ENCODE peak calls at places on chromosomes 11 and 22, in seven cellular contexts. One of them, this sample, is unnamed.

GRCh38 chr11:3226846-3227567 is 5.2 kb downstream of the MRGPRE start:
- DNase-seq in H7: peak
- DNase-seq in left ventricle myocardium inferior: no peak
- DNase-seq in upper lobe of right lung: no peak
- DNase-seq in CD4-positive, alpha-beta memory T cell: no peak
- DNase-seq in psoas muscle: no peak
- DNase-seq in heart right ventricle: no peak
- DNase-seq in this sample: no peak

GRCh38 chr11:63838150-63838681 is 694 bp upstream of the MARK2 start:
- DNase-seq in H7: no peak
- DNase-seq in left ventricle myocardium inferior: no peak
- DNase-seq in upper lobe of right lung: no peak
- DNase-seq in CD4-positive, alpha-beta memory T cell: no peak
- DNase-seq in psoas muscle: peak
- DNase-seq in heart right ventricle: no peak
- DNase-seq in this sample: no peak

GRCh38 chr22:39724390-39724789 is 153.8 kb downstream of the CACNA1I start:
- DNase-seq in H7: peak
- DNase-seq in left ventricle myocardium inferior: no peak
- DNase-seq in upper lobe of right lung: no peak
- DNase-seq in CD4-positive, alpha-beta memory T cell: no peak
- DNase-seq in psoas muscle: no peak
- DNase-seq in heart right ventricle: no peak
- DNase-seq in this sample: peak

GRCh38 chr22:37061611-37062365 is 10.2 kb downstream of the KCTD17 start:
- DNase-seq in H7: no peak
- DNase-seq in left ventricle myocardium inferior: no peak
- DNase-seq in upper lobe of right lung: no peak
- DNase-seq in CD4-positive, alpha-beta memory T cell: no peak
- DNase-seq in psoas muscle: no peak
- DNase-seq in heart right ventricle: no peak
- DNase-seq in this sample: no peak

GRCh38 chr11:38818720-38819119 is 2220.7 kb upstream of the RAG2 start:
- DNase-seq in H7: no peak
- DNase-seq in left ventricle myocardium inferior: no peak
- DNase-seq in upper lobe of right lung: no peak
- DNase-seq in CD4-positive, alpha-beta memory T cell: no peak
- DNase-seq in psoas muscle: no peak
- DNase-seq in heart right ventricle: no peak
- DNase-seq in this sample: no peak

GRCh38 chr11:12921580-12922157 is 87.4 kb upstream of the RASSF10 start:
- DNase-seq in H7: peak
- DNase-seq in left ventricle myocardium inferior: no peak
- DNase-seq in upper lobe of right lung: no peak
- DNase-seq in CD4-positive, alpha-beta memory T cell: no peak
- DNase-seq in psoas muscle: no peak
- DNase-seq in heart right ventricle: no peak
- DNase-seq in this sample: no peak

GRCh38 chr11:119828011-119828410 is 99.0 kb upstream of the NECTIN1 start:
- DNase-seq in H7: no peak
- DNase-seq in left ventricle myocardium inferior: no peak
- DNase-seq in upper lobe of right lung: no peak
- DNase-seq in CD4-positive, alpha-beta memory T cell: no peak
- DNase-seq in psoas muscle: no peak
- DNase-seq in heart right ventricle: no peak
- DNase-seq in this sample: no peak

GRCh38 chr11:1563697-1564534 is 8.2 kb downstream of the DUSP8 start:
- DNase-seq in H7: no peak
- DNase-seq in left ventricle myocardium inferior: no peak
- DNase-seq in upper lobe of right lung: peak
- DNase-seq in CD4-positive, alpha-beta memory T cell: no peak
- DNase-seq in psoas muscle: peak
- DNase-seq in heart right ventricle: no peak
- DNase-seq in this sample: no peak

GRCh38 chr11:6443269-6444003 is 2.6 kb upstream of the HPX start:
- DNase-seq in H7: peak
- DNase-seq in left ventricle myocardium inferior: peak
- DNase-seq in upper lobe of right lung: peak
- DNase-seq in CD4-positive, alpha-beta memory T cell: peak
- DNase-seq in psoas muscle: peak
- DNase-seq in heart right ventricle: peak
- DNase-seq in this sample: no peak

GRCh38 chr11:113623114-113623513 is 83.0 kb downstream of the TMPRSS5 start:
- DNase-seq in H7: no peak
- DNase-seq in left ventricle myocardium inferior: no peak
- DNase-seq in upper lobe of right lung: no peak
- DNase-seq in CD4-positive, alpha-beta memory T cell: no peak
- DNase-seq in psoas muscle: no peak
- DNase-seq in heart right ventricle: no peak
- DNase-seq in this sample: no peak

GRCh38 chr22:42522546-42522945 is 3.0 kb upstream of the RRP7A start:
- DNase-seq in H7: no peak
- DNase-seq in left ventricle myocardium inferior: no peak
- DNase-seq in upper lobe of right lung: no peak
- DNase-seq in CD4-positive, alpha-beta memory T cell: no peak
- DNase-seq in psoas muscle: no peak
- DNase-seq in heart right ventricle: no peak
- DNase-seq in this sample: no peak

GRCh38 chr22:17665884-17666283 is 27.3 kb downstream of the BCL2L13 start:
- DNase-seq in H7: no peak
- DNase-seq in left ventricle myocardium inferior: no peak
- DNase-seq in upper lobe of right lung: no peak
- DNase-seq in CD4-positive, alpha-beta memory T cell: no peak
- DNase-seq in psoas muscle: no peak
- DNase-seq in heart right ventricle: no peak
- DNase-seq in this sample: no peak

GRCh38 chr11:87082590-87082989 is 44.9 kb downstream of the TMEM135 start:
- DNase-seq in H7: no peak
- DNase-seq in left ventricle myocardium inferior: no peak
- DNase-seq in upper lobe of right lung: no peak
- DNase-seq in CD4-positive, alpha-beta memory T cell: no peak
- DNase-seq in psoas muscle: no peak
- DNase-seq in heart right ventricle: no peak
- DNase-seq in this sample: no peak

GRCh38 chr11:2788751-2789140 is 89.0 kb upstream of the KCNQ1OT1 start:
- DNase-seq in H7: no peak
- DNase-seq in left ventricle myocardium inferior: peak
- DNase-seq in upper lobe of right lung: peak
- DNase-seq in CD4-positive, alpha-beta memory T cell: no peak
- DNase-seq in psoas muscle: peak
- DNase-seq in heart right ventricle: peak
- DNase-seq in this sample: no peak

GRCh38 chr11:102346456-102346747 is 612 bp upstream of the BIRC2 start:
- DNase-seq in H7: no peak
- DNase-seq in left ventricle myocardium inferior: no peak
- DNase-seq in upper lobe of right lung: no peak
- DNase-seq in CD4-positive, alpha-beta memory T cell: no peak
- DNase-seq in psoas muscle: no peak
- DNase-seq in heart right ventricle: no peak
- DNase-seq in this sample: no peak

GRCh38 chr22:39209756-39210155 is 35.0 kb downstream of the PDGFB start:
- DNase-seq in H7: no peak
- DNase-seq in left ventricle myocardium inferior: no peak
- DNase-seq in upper lobe of right lung: peak
- DNase-seq in CD4-positive, alpha-beta memory T cell: no peak
- DNase-seq in psoas muscle: no peak
- DNase-seq in heart right ventricle: no peak
- DNase-seq in this sample: no peak

GRCh38 chr22:36510966-36511881 is 4.4 kb upstream of the FOXRED2 start:
- DNase-seq in H7: peak
- DNase-seq in left ventricle myocardium inferior: no peak
- DNase-seq in upper lobe of right lung: no peak
- DNase-seq in CD4-positive, alpha-beta memory T cell: no peak
- DNase-seq in psoas muscle: no peak
- DNase-seq in heart right ventricle: no peak
- DNase-seq in this sample: no peak

GRCh38 chr11:74639533-74639932 is 47.2 kb downstream of the POLD3 start:
- DNase-seq in H7: no peak
- DNase-seq in left ventricle myocardium inferior: no peak
- DNase-seq in upper lobe of right lung: no peak
- DNase-seq in CD4-positive, alpha-beta memory T cell: no peak
- DNase-seq in psoas muscle: no peak
- DNase-seq in heart right ventricle: no peak
- DNase-seq in this sample: peak

DNA sequence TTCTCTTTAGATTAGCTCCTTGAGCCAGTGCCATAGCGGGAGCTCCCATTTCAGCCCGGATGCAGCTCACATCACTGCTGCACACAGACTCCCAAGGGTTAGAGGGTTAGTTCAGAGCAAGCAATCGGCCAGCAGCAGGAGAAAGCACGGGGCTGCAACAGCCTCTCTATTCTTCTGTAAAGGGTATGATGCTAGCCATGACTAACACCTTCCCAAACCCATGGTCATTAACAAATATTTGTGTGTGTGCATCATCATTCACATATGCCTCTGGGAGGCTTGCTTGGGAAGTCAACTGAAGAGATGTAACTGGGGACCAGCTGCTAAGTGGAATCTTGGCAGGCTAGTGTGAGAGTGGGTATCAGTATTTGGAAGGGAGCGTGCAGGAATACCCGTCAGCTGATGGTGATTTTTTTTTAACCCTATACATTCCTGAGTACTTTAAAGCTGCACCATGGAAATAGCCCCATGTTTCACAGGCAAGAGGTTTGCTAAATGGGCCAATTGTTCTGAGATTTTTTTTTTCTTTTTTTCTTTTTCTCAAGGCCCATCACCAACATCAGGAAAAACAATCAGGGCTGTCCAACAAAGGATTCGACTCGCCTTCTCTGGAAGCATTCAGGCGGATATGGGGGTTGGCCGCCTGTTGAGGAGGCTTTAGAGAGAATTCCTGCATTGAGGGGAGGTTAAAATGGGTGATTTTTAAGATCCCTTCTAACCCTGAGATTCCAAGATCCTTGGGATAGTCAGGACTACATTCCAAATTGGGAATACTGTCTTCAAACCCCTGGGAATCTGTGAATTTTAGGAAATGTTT is 33.2 kb upstream of the CCDC89 start:
- DNase-seq in H7: peak
- DNase-seq in left ventricle myocardium inferior: peak
- DNase-seq in upper lobe of right lung: no peak
- DNase-seq in CD4-positive, alpha-beta memory T cell: no peak
- DNase-seq in psoas muscle: peak
- DNase-seq in heart right ventricle: peak
- DNase-seq in this sample: no peak
- H3K4me3 ChIP-seq in H7: no peak
- H3K4me3 ChIP-seq in left ventricle myocardium inferior: peak
- H3K4me3 ChIP-seq in upper lobe of right lung: peak
- H3K4me3 ChIP-seq in CD4-positive, alpha-beta memory T cell: no peak
- H3K4me3 ChIP-seq in psoas muscle: peak
- H3K4me3 ChIP-seq in heart right ventricle: no peak
- H3K4me3 ChIP-seq in this sample: no peak

DNA sequence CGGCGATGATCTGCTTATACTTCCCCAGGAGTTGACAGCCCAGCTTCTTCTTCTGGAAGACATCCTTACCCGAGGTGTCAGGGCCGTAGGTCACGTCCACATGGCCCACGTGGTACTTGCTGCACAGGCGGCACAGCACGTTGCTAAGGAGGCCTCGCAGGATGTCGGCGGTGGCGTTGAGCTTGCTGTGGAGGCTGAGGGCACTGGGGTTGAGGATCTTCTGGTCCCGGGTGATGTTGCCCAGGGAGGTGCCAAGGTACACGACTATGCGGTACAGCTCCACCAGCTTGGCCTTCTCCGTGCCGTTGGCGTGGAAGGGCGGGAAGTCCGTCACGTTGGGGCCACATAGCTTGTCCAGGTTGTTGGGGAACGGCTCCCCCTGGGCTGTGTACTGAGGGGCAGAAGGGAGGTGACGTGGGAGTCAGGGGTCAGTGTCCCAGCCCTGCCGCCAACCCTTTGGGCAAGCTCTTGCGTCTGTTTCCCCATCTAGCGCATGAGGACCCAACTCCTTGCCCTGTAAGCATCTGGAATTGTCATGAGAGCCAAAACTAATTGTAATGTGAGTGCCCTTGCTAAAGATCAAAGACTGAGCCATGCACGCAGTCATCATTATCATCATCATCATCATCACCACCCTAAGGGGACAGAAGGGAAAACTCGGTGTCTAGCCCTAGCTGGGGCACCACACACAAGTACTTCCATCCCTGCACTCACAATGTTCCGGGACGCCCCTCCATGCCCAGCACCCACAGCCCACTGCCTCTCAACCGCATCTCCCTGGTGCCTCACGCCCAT is 2.7 kb downstream of the LIF start:
- DNase-seq in H7: no peak
- DNase-seq in left ventricle myocardium inferior: no peak
- DNase-seq in upper lobe of right lung: no peak
- DNase-seq in CD4-positive, alpha-beta memory T cell: no peak
- DNase-seq in psoas muscle: no peak
- DNase-seq in heart right ventricle: no peak
- DNase-seq in this sample: no peak
- H3K4me3 ChIP-seq in H7: no peak
- H3K4me3 ChIP-seq in left ventricle myocardium inferior: no peak
- H3K4me3 ChIP-seq in upper lobe of right lung: no peak
- H3K4me3 ChIP-seq in CD4-positive, alpha-beta memory T cell: no peak
- H3K4me3 ChIP-seq in psoas muscle: no peak
- H3K4me3 ChIP-seq in heart right ventricle: no peak
- H3K4me3 ChIP-seq in this sample: no peak

DNA sequence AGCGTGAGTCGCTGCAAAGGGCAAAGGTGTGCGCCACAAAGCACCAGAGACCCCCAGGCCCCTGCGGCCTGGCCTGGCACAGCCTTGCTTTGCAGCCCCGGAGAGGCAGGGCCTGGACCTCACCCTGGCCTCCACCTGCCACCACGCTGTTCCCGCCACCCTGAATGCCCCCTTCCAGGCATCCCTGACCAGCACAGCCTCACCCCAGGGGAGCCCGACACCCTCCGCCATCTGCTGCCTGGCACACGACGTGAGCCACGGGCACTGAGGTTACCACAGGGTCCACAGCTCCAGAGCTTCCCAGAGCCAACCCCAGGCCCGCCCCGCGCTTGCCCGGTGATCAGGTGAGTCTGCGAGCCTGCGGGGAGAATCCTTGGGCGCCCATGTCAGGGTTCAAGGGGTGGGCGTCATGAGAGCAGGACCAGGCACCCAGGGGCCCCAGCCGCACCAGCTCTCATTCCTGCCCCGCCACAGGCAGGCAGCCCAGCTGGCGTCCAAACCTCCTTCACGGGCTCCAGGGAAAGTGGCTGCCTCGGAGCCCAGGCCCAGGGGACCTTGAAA is 171.3 kb downstream of the BRD1 start:
- DNase-seq in H7: no peak
- DNase-seq in left ventricle myocardium inferior: no peak
- DNase-seq in upper lobe of right lung: peak
- DNase-seq in CD4-positive, alpha-beta memory T cell: no peak
- DNase-seq in psoas muscle: no peak
- DNase-seq in heart right ventricle: no peak
- DNase-seq in this sample: no peak
- H3K4me3 ChIP-seq in H7: no peak
- H3K4me3 ChIP-seq in left ventricle myocardium inferior: peak
- H3K4me3 ChIP-seq in upper lobe of right lung: peak
- H3K4me3 ChIP-seq in CD4-positive, alpha-beta memory T cell: peak
- H3K4me3 ChIP-seq in psoas muscle: peak
- H3K4me3 ChIP-seq in heart right ventricle: peak
- H3K4me3 ChIP-seq in this sample: peak

DNA sequence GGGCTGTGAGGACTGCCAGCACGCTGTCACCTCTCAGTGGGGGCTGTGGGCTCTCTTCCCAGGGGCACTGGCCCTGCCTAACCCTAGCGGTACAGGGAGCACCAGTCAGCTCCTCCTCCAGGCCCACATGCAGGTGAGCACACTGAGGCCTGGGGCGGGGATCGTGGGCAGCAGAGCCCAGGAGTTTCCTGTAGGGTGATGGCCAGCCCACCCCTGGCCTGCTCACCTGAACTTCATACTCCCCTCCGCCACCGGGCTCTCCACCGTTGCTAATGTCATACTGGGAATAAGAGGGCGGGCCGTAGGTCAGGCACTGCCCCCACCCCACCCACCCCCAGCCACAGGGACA is 10.0 kb upstream of the TREH start:
- DNase-seq in H7: no peak
- DNase-seq in left ventricle myocardium inferior: no peak
- DNase-seq in upper lobe of right lung: no peak
- DNase-seq in CD4-positive, alpha-beta memory T cell: no peak
- DNase-seq in psoas muscle: no peak
- DNase-seq in heart right ventricle: no peak
- DNase-seq in this sample: no peak
- H3K4me3 ChIP-seq in H7: peak
- H3K4me3 ChIP-seq in left ventricle myocardium inferior: peak
- H3K4me3 ChIP-seq in upper lobe of right lung: peak
- H3K4me3 ChIP-seq in CD4-positive, alpha-beta memory T cell: no peak
- H3K4me3 ChIP-seq in psoas muscle: peak
- H3K4me3 ChIP-seq in heart right ventricle: peak
- H3K4me3 ChIP-seq in this sample: no peak